ENCODE peak calls at places on chromosomes 3 and 15, in four cellular contexts. R, L, Y and G are unnamed samples.

GRCh38 chr15:90413411-90414379 is 25.7 kb downstream of the IQGAP1 start:
- DNase-seq in R (no peak), Y (no peak), L (no peak), G (no peak)

GRCh38 chr15:63299981-63300575 is 22.7 kb downstream of the APH1B start:
- DNase-seq in L (peak; percentile 14), Y (no peak), R (no peak), G (no peak)

GRCh38 chr3:115330406-115330805 is 183.3 kb upstream of the ZBTB20 start:
- DNase-seq in L (no peak), Y (no peak), R (no peak), G (no peak)

GRCh38 chr3:50624634-50625033 is 7.7 kb downstream of the MAPKAPK3 start:
- DNase-seq in L (no peak), Y (no peak), R (no peak), G (peak; percentile 45)

GRCh38 chr3:156681003-156681402 is 6.6 kb downstream of the TIPARP start:
- DNase-seq in Y (no peak), L (no peak), R (peak; percentile 21), G (peak; percentile 71)

GRCh38 chr3:138097192-138097829 is 18.1 kb downstream of the DZIP1L start:
- DNase-seq in Y (no peak), R (peak; percentile 68), L (peak; percentile 12), G (no peak)

GRCh38 chr15:32106401-32107381 is 76.4 kb downstream of the CHRNA7 start:
- DNase-seq in R (no peak), L (no peak), Y (no peak), G (no peak)

GRCh38 chr15:39661776-39662175 is 80.9 kb downstream of the THBS1 start:
- DNase-seq in R (no peak), L (no peak), Y (no peak), G (no peak)

GRCh38 chr15:89486726-89487050 is 9.7 kb downstream of the RHCG start:
- DNase-seq in R (peak; percentile 71), Y (no peak), L (peak; percentile 41), G (no peak)

GRCh38 chr3:31274406-31275024 is 258.2 kb upstream of the STT3B start:
- DNase-seq in L (no peak), R (no peak), Y (no peak), G (no peak)

GRCh38 chr15:38651328-38652038 is 86.9 kb upstream of the RASGRP1 start:
- DNase-seq in L (no peak), Y (no peak), R (no peak), G (no peak)

GRCh38 chr15:91882858-91883586 is 29.5 kb downstream of the SLCO3A1 start:
- DNase-seq in R (no peak), L (no peak), Y (no peak), G (no peak)

GRCh38 chr3:101925564-101925963 is 76.2 kb downstream of the NFKBIZ start:
- DNase-seq in R (no peak), L (no peak), Y (no peak), G (no peak)

GRCh38 chr3:122921791-122922651 is 105.5 kb downstream of the SEMA5B start:
- DNase-seq in L (peak; percentile 72), R (peak; percentile 76), Y (no peak), G (peak; percentile 16)

GRCh38 chr15:36961956-36962355 is 138.4 kb downstream of the MEIS2 start:
- DNase-seq in Y (no peak), R (no peak), L (no peak), G (no peak)

GRCh38 chr3:126512026-126512425 is 5.5 kb downstream of the UROC1 start:
- DNase-seq in R (no peak), L (no peak), Y (no peak), G (no peak)

GRCh38 chr15:60035344-60035743 is 31.2 kb downstream of the FOXB1 start:
- DNase-seq in R (no peak), L (no peak), Y (no peak), G (no peak)

GRCh38 chr15:80694624-80695098 is 449 bp upstream of the ABHD17C start:
- DNase-seq in L (peak; percentile 11), Y (no peak), R (peak; percentile 44), G (no peak)

GRCh38 chr3:172061724-172062184 is 22.4 kb downstream of the FNDC3B start:
- DNase-seq in L (no peak), R (no peak), Y (peak; percentile 84), G (peak; percentile 88)

GRCh38 chr3:101042996-101043686 is 49.9 kb upstream of the ABI3BP start:
- DNase-seq in Y (no peak), R (no peak), L (no peak), G (no peak)

GRCh38 chr3:196868297-196868661 is 559 bp downstream of the SENP5 start:
- DNase-seq in Y (no peak), R (peak; percentile 28), L (peak; percentile 35), G (peak; percentile 20)

GRCh38 chr15:74179101-74179841 is 5.8 kb downstream of the ISLR start:
- DNase-seq in L (no peak), Y (no peak), R (no peak), G (no peak)

GRCh38 chr15:39396979-39397615 is 183.8 kb upstream of the THBS1 start:
- DNase-seq in Y (no peak), R (no peak), L (peak; percentile 54), G (no peak)

GRCh38 chr3:42066516-42067181 is 24.5 kb upstream of the TRAK1 start:
- DNase-seq in Y (no peak), L (no peak), R (peak; percentile 43), G (peak; percentile 48)

GRCh38 chr3:154018100-154018696 is 103.0 kb upstream of the ARHGEF26 start:
- DNase-seq in L (peak; percentile 37), Y (peak; percentile 11), R (peak; percentile 76), G (peak; percentile 33)

GRCh38 chr15:85164841-85165466 is 183.3 kb downstream of the PDE8A start:
- DNase-seq in R (no peak), L (no peak), Y (no peak), G (no peak)

GRCh38 chr15:77982127-77982490 is 95.4 kb downstream of the TBC1D2B start:
- DNase-seq in Y (no peak), R (no peak), L (no peak), G (no peak)

GRCh38 chr3:126880898-126881297 is 102.0 kb upstream of the PLXNA1 start:
- DNase-seq in Y (no peak), R (no peak), L (no peak), G (no peak)

GRCh38 chr3:190443257-190443656 is 6.4 kb downstream of the TMEM207 start:
- DNase-seq in L (no peak), Y (no peak), R (no peak), G (peak; percentile 13)

GRCh38 chr3:159731254-159731653 is 257.4 kb upstream of the IL12A start:
- DNase-seq in L (no peak), R (no peak), Y (no peak), G (no peak)

GRCh38 chr3:159721324-159721723 is 267.3 kb upstream of the IL12A start:
- DNase-seq in L (no peak), Y (no peak), R (no peak), G (no peak)

GRCh38 chr3:159727506-159727905 is 261.1 kb upstream of the IL12A start:
- DNase-seq in L (no peak), Y (no peak), R (no peak), G (no peak)

GRCh38 chr3:159724627-159725026 is 264.0 kb upstream of the IL12A start:
- DNase-seq in R (no peak), L (no peak), Y (no peak), G (no peak)

GRCh38 chr3:159726231-159726964 is 262.2 kb upstream of the IL12A start:
- DNase-seq in L (no peak), R (no peak), Y (no peak), G (no peak)
- TF ChIP-seq CREM in L (no peak), R (no peak), Y (no peak), G (no peak)

GRCh38 chr3:169813757-169814517 is 1.2 kb upstream of the LRRC34 start:
- DNase-seq in R (peak; percentile 71), L (no peak), Y (peak; percentile 83), G (peak; percentile 33)

GRCh38 chr3:169822091-169822490 is 9.4 kb upstream of the LRRC34 start:
- DNase-seq in Y (no peak), R (no peak), L (no peak), G (no peak)

GRCh38 chr3:169822540-169822939 is 9.8 kb upstream of the LRRC34 start:
- DNase-seq in Y (no peak), R (no peak), L (no peak), G (no peak)

GRCh38 chr3:169815590-169816150 is 3.0 kb upstream of the LRRC34 start:
- DNase-seq in Y (no peak), L (no peak), R (no peak), G (no peak)

DNA sequence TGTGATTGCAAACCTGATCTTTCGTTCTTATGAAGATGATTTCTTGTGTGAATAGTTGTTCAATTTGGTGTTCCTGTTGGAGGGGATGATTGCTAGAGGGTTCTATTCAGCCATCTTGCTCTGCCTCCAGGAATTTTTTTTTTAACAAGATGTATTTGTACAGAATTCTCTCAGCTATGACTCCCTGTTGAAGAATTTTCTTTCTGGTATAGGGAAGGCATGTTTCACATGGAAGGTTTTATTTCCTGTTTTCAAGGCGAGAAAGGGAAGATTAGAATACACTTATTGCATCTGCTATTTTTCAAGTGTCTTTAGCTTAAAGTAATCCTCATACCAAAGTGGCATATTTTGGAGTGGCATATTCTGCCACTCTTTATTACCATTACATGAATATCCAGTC is 5.6 kb upstream of the LRRC34 start:
- DNase-seq in L (no peak), Y (no peak), R (no peak), G (no peak)
- TF ChIP-seq CREM in L (no peak), Y (no peak), R (no peak), G (no peak)

GRCh38 chr3:88263417-88264116 is 113.8 kb downstream of the C3orf38 start:
- DNase-seq in R (no peak), L (no peak), Y (no peak), G (no peak)

GRCh38 chr3:88267847-88268246 is 118.1 kb downstream of the C3orf38 start:
- DNase-seq in R (no peak), Y (no peak), L (no peak), G (no peak)

DNA sequence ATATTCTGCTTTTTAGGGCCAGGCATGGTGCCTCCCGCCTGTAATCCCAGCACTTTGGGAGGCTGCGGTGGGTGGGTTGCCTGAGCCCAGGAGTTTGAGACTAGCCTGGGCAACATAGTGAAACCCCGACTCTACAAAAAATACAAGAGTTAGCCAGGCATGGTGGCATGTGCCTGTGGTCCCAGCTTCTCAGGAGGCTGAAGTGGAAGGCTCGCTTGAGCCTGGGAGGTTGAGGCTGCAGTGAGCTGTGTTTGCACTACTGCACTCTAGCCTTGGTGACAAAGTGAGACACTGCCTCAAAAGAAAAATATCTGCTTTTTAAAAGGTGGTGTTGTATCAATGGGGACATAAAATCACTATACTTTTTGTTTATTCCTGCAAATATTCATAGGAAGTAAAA is 112.8 kb downstream of the C3orf38 start:
- DNase-seq in Y (no peak), R (no peak), L (no peak), G (no peak)
- TF ChIP-seq CREM in Y (no peak), R (no peak), L (no peak), G (no peak)

DNA sequence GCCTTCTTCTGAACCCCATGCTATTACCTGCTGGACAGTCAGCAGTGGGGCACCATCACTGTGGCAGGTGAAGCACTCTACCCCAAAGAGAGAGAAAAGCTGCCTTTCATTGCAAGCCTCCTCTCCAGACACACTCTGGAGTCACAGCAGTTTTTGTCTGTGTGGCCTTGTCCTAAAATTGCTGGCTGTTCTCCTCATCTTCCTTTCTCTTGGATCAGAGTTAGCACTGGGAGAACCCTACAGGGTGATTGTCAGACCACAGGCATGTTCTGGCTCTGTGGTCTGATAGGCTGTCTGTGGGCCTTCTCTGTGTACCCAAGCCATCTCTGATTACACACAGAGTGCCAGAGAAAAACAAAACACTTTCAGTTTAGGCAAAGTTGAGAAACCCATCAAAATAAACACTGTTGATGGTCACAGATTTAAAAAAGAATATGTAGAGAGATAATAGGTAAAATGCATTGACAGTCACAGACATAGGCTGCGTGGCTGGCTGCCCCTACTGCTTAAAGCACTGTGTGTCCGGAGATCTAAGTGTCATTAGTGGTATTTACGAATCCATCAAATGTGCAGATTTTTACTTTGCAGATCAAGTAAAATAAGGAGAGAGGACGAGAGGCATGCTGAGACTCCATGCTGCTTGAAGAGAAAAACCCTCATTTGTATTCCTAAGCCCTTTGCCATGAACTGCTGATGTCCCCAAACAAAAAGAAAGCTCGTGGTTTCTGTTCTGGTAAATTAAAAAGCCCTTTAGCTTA is 689.9 kb downstream of the TUSC7 start:
- DNase-seq in L (no peak), R (no peak), Y (no peak), G (no peak)
- TF ChIP-seq CREM in L (no peak), R (no peak), Y (no peak), G (no peak)